ENCODE peak calls at places on chromosomes 11 and 22, in nine cellular contexts. B is HCEC 1CT; O is activated T-cell treated with anti-CD3 and anti-CD28 coated beads, Interleukin-2, amount 50 U/mL, for 72 hours; Y is head of caudate nucleus; V is NCI-H1105; T is activated CD4-positive, alpha-beta T cell treated with anti-CD3 and anti-CD28 coated beads, Interleukin-2, amount 10 ng/mL, durations not matched to agents 7 days and 5 days; J is T-helper 1 cell; Z is T1000; M is GM12865. A is an unnamed sample.

GRCh38 chr11:128904872-128905344 is 13.8 kb downstream of the KCNJ5 start:
- DNase-seq in O (no peak), Y (no peak), Z (no peak), M (peak; percentile 13), V (peak; percentile 82), B (no peak), J (no peak), T (no peak), A (no peak)

GRCh38 chr11:74672956-74673895 is 58.0 kb downstream of the CHRDL2 start:
- DNase-seq in T (no peak), O (no peak), Y (peak; percentile 31), M (no peak), V (no peak), J (no peak), Z (peak; percentile 93), B (peak; percentile 96), A (no peak)

GRCh38 chr11:129316781-129317180 is 58.9 kb upstream of the BARX2 start:
- DNase-seq in O (no peak), J (no peak), T (no peak), Z (no peak), Y (no peak), B (no peak), V (no peak), M (no peak), A (no peak)

GRCh38 chr11:24046731-24047130 is 450.1 kb upstream of the LUZP2 start:
- DNase-seq in V (no peak), J (no peak), T (no peak), O (no peak), B (no peak), M (no peak), Z (no peak), Y (no peak), A (no peak)

GRCh38 chr11:30917859-30918478 is 331.8 kb upstream of the MPPED2 start:
- DNase-seq in Z (no peak), M (peak; percentile 55), Y (peak; percentile 23), V (peak; percentile 52), B (peak; percentile 10), T (peak; percentile 14), J (no peak), O (peak; percentile 6), A (peak; percentile 23)

GRCh38 chr11:27635567-27636037 is 64.7 kb downstream of the BDNF start:
- DNase-seq in Z (no peak), O (no peak), J (no peak), T (peak; percentile 6), Y (no peak), M (no peak), V (no peak), B (no peak), A (no peak)

GRCh38 chr11:110491577-110492352 is 62.0 kb downstream of the FDX1 start:
- DNase-seq in Z (no peak), M (no peak), B (no peak), V (peak; percentile 33), T (no peak), O (no peak), Y (no peak), J (no peak), A (no peak)

GRCh38 chr11:120220747-120221037 is 9.9 kb downstream of the OAF start:
- DNase-seq in Z (no peak), T (no peak), Y (no peak), J (no peak), V (no peak), B (no peak), O (no peak), M (no peak), A (no peak)

GRCh38 chr22:39254122-39254521 is 9.3 kb upstream of the PDGFB start:
- DNase-seq in Z (no peak), J (no peak), T (no peak), Y (no peak), M (no peak), O (no peak), V (no peak), B (no peak), A (no peak)